ENCODE peak calls at places on chromosomes 4 and X, in nine cellular contexts. E, M, C, H, S, O, K, B and T are unnamed samples.

GRCh38 chr4:84041426-84041825 is 457.7 kb downstream of the NKX6-1 start:
- DNase-seq in O (no peak), K (no peak), M (no peak), E (no peak), H (no peak), B (no peak), S (no peak), C (no peak), T (no peak)

GRCh38 chr4:180197471-180197870 is 2045.7 kb upstream of the TENM3 start:
- DNase-seq in S (no peak), K (no peak), B (peak), H (no peak), O (no peak), C (no peak), E (no peak), M (no peak), T (no peak)

GRCh38 chrX:153905481-153906095 is 1.1 kb downstream of the AVPR2 start:
- DNase-seq in O (no peak), K (no peak), S (no peak), H (no peak), M (no peak), B (no peak), C (no peak), E (no peak), T (no peak)

GRCh38 chr4:40289366-40290188 is 45.6 kb upstream of the CHRNA9 start:
- DNase-seq in B (no peak), O (no peak), K (no peak), H (no peak), M (no peak), C (no peak), S (no peak), E (no peak), T (no peak)

GRCh38 chr4:103754844-103755243 is 35.1 kb upstream of the TACR3 start:
- DNase-seq in S (no peak), B (peak), H (no peak), K (no peak), M (no peak), E (peak), C (no peak), O (no peak), T (peak)

GRCh38 chr4:11198516-11199305 is 230.0 kb downstream of the HS3ST1 start:
- DNase-seq in K (no peak), S (no peak), E (no peak), C (no peak), H (no peak), O (no peak), B (no peak), M (no peak), T (no peak)

GRCh38 chr4:95701500-95701899 is 138.4 kb upstream of the PDHA2 start:
- DNase-seq in M (no peak), E (no peak), S (no peak), H (peak), B (no peak), O (no peak), C (no peak), K (no peak), T (no peak)

GRCh38 chrX:69289046-69289838 is 124.0 kb upstream of the PJA1 start:
- DNase-seq in O (no peak), B (no peak), K (peak), E (no peak), C (no peak), M (no peak), S (no peak), H (peak), T (no peak)

GRCh38 chr4:15378055-15378454 is 49.8 kb upstream of the C1QTNF7 start:
- DNase-seq in E (no peak), C (no peak), M (no peak), S (no peak), O (no peak), K (no peak), B (no peak), H (no peak), T (no peak)

GRCh38 chr4:40299704-40300336 is 35.3 kb upstream of the CHRNA9 start:
- DNase-seq in H (no peak), O (no peak), M (no peak), E (no peak), B (no peak), S (no peak), C (no peak), K (no peak), T (no peak)

GRCh38 chrX:153771261-153771681 is 7.2 kb downstream of the PLXNB3 start:
- DNase-seq in C (no peak), O (no peak), B (no peak), K (no peak), S (peak), E (no peak), H (no peak), M (no peak), T (no peak)

GRCh38 chrX:154541896-154542722 is 4.5 kb downstream of the G6PD start:
- DNase-seq in O (peak), E (peak), C (peak), H (peak), B (peak), M (peak), S (no peak), K (peak), T (peak)

GRCh38 chrX:63350551-63350950 is 581 bp downstream of the SPIN4 start:
- DNase-seq in C (no peak), M (peak), H (peak), E (peak), K (peak), O (peak), S (no peak), B (peak), T (peak)

GRCh38 chr4:151801547-151802516 is 41.0 kb upstream of the GATB start:
- DNase-seq in S (peak), B (peak), M (peak), C (peak), O (no peak), H (no peak), E (peak), K (peak), T (peak)

GRCh38 chrX:103730746-103731508 is 20.2 kb downstream of the TMEM31 start:
- DNase-seq in B (no peak), S (no peak), C (peak), M (no peak), H (no peak), E (peak), O (no peak), K (no peak), T (no peak)

GRCh38 chr4:19803406-19803805 is 448.3 kb upstream of the SLIT2 start:
- DNase-seq in S (no peak), O (no peak), H (no peak), E (no peak), C (no peak), B (no peak), K (no peak), M (no peak), T (no peak)

GRCh38 chrX:118847676-118848075 is 24.1 kb downstream of the ZCCHC12 start:
- DNase-seq in B (no peak), E (peak), M (no peak), O (no peak), S (no peak), K (no peak), H (no peak), C (peak), T (peak)

GRCh38 chr4:82437285-82438005 is 7.1 kb downstream of the ENOPH1 start:
- DNase-seq in M (no peak), K (no peak), O (no peak), E (no peak), S (no peak), B (no peak), C (no peak), H (no peak), T (no peak)

GRCh38 chr4:128606173-128606572 is 203.3 kb upstream of the JADE1 start:
- DNase-seq in M (no peak), E (no peak), O (no peak), H (no peak), S (no peak), B (peak), K (no peak), C (no peak), T (no peak)

GRCh38 chrX:17563515-17563914 is 173.8 kb upstream of the SCML1 start:
- DNase-seq in K (no peak), O (no peak), C (no peak), S (no peak), B (no peak), E (no peak), H (no peak), M (no peak), T (no peak)

GRCh38 chrX:20372533-20372932 is 105.8 kb upstream of the RPS6KA3 start:
- DNase-seq in B (no peak), E (no peak), H (no peak), S (no peak), K (no peak), C (no peak), M (no peak), O (no peak), T (no peak)

GRCh38 chr4:8285143-8285975 is 15.8 kb downstream of the HTRA3 start:
- DNase-seq in S (no peak), M (no peak), H (no peak), K (no peak), B (no peak), E (no peak), C (no peak), O (no peak), T (no peak)

GRCh38 chrX:97616883-97617510 is 733.3 kb downstream of the RPA4 start:
- DNase-seq in B (peak), S (no peak), C (no peak), K (no peak), M (peak), E (peak), O (no peak), H (no peak), T (peak)
- TF ChIP-seq POLR2A in B (no peak), S (no peak), C (no peak), K (no peak), M (no peak), E (no peak), O (no peak), H (no peak), T (no peak)

DNA sequence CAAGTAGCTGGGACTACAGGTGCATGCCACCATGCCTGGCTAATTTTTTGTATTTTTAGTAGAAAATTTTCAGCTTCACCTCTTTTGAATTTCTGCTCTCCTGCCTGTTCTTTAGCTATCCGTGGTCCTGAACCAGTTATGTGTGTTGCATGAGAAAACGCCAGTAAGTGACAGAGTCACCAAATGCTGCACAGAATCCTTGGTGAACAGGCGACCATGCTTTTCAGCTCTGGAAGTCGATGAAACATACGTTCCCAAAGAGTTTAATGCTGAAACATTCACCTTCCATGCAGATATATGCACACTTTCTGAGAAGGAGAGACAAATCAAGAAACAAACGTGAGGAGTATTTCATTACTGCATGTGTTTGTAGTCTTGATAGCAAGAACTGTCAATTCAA is 13.9 kb downstream of the ALB start:
- DNase-seq in K (no peak), C (no peak), O (no peak), E (no peak), B (no peak), S (no peak), M (no peak), H (no peak), T (no peak)
- TF ChIP-seq POLR2A in K (no peak), C (no peak), O (no peak), E (no peak), B (no peak), S (no peak), M (no peak), H (no peak), T (no peak)

DNA sequence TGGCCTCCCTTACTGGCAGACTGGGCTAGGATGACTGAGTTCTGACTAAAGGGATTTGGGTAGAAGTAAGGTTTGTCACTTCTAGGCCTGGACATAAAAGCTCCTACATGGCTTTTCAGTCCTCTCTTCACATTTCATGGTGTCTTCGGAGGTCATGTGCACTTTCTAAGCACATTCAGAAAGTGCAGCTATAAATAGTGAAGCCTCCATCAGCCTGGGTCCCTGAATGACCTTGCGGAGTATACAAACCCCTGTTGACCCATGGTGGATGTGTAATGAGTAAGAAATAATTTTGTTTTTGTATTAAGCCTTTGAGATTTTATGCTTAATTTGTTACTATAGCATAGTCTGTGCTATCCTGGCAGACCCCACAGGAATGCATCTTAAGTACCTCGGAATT is 154.0 kb downstream of the STOX2 start:
- DNase-seq in E (no peak), C (no peak), M (no peak), K (no peak), O (no peak), H (no peak), B (no peak), S (no peak), T (no peak)
- TF ChIP-seq POLR2A in E (no peak), C (no peak), M (no peak), K (no peak), O (no peak), H (no peak), B (no peak), S (no peak), T (no peak)

DNA sequence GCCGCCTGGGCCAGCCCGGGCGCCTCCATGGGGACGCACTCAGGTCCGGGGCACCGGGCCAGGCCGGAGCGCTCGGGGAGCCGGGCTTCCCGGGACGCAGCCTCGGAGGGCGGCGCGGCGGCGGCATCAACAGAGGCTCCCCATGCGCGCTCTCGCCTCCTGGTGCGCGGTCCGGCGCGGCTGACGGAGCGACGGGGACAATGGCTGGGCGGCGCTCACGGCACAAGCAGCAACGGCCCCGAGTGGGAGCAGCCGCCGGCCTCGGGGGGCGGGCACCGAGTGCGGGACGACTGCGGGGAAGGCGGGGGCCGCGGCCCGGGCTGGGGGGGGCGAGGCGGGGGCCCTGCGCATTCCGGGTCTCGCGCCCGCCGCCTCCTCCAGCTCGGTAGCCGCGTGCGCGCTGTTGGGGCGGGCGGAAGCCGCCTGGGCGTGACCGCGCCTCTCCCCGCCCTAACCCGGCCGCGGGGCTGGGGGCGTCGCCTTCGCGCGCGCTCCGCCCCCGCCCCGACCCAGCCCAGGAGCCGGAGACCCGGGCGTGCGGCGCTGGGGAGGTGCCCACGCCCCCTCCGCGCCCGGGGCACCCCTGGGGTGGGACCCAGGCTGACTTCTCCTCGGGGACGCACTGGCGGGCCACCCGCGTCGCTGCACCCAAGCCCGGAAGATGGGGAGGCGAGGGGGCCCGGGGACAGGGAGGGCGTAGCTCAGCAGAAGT is at the start of gene PRKX:
- DNase-seq in K (peak), H (no peak), C (no peak), O (peak), M (peak), E (peak), B (peak), S (peak), T (peak)
- TF ChIP-seq POLR2A in K (peak), H (no peak), C (no peak), O (no peak), M (no peak), E (no peak), B (no peak), S (no peak), T (peak)

GRCh38 chrX:66162331-66162822 is 1.7 kb upstream of the HEPH start:
- DNase-seq in C (no peak), B (no peak), M (peak), E (no peak), O (no peak), S (no peak), H (no peak), K (no peak), T (peak)

GRCh38 chrX:66164470-66164869 is 423 bp downstream of the HEPH start:
- DNase-seq in M (no peak), E (no peak), S (no peak), K (no peak), O (no peak), C (no peak), H (no peak), B (no peak), T (no peak)

GRCh38 chrX:66164931-66165330 is 884 bp downstream of the HEPH start:
- DNase-seq in C (no peak), B (no peak), O (no peak), M (no peak), E (no peak), H (no peak), S (no peak), K (no peak), T (no peak)

GRCh38 chrX:66163447-66163846 is 600 bp upstream of the HEPH start:
- DNase-seq in H (no peak), E (no peak), O (no peak), S (no peak), M (no peak), B (no peak), C (no peak), K (no peak), T (no peak)

GRCh38 chrX:66163849-66164401 is at the start of gene HEPH:
- DNase-seq in S (no peak), O (no peak), E (peak), C (no peak), K (no peak), H (peak), B (peak), M (no peak), T (no peak)
- TF ChIP-seq POLR2A in S (no peak), O (no peak), E (no peak), C (no peak), K (no peak), H (no peak), B (no peak), M (peak), T (no peak)